ENCODE peak calls at places on chromosomes 7 and 10, in ten cellular contexts. E is T1000; L is HuH-7.5; J is activated CD4-positive, alpha-beta T cell treated with anti-CD3 and anti-CD28 coated beads, Interleukin-2, amount 10 ng/mL, durations not matched to agents 7 days and 5 days; U is stimulated activated CD8-positive, alpha-beta memory T cell treated with anti-CD3 and anti-CD28 coated beads, Interleukin-7, amount 100 ng/mL, for 4 hours; W is RKO; N is stimulated activated CD4-positive, alpha-beta T cell treated with anti-CD3 and anti-CD28 coated beads, Interleukin-4, amount 100 ng/mL, for 4 hours; G is left lung; Z is activated CD8-positive, alpha-beta memory T cell treated with anti-CD3 and anti-CD28 coated beads, Interleukin-2, amount 50 U/mL, for 48 hours; O is esophagus squamous epithelium. R is an unnamed sample.

GRCh38 chr7:24119852-24120251 is 164.1 kb upstream of the NPY start:
- DNase-seq in E (no peak), G (no peak), W (no peak), N (no peak), Z (no peak), L (no peak), O (no peak), J (no peak), U (no peak), R (no peak)

GRCh38 chr7:105830405-105831218 is 45.8 kb downstream of the ATXN7L1 start:
- DNase-seq in Z (no peak), W (peak), L (peak), G (no peak), N (no peak), O (no peak), U (no peak), J (no peak), E (peak), R (peak)

GRCh38 chr7:128150223-128150622 is 90.9 kb upstream of the LEP start:
- DNase-seq in U (no peak), E (no peak), G (no peak), J (no peak), O (no peak), L (no peak), W (no peak), N (no peak), Z (no peak), R (no peak)

GRCh38 chr10:58637372-58637771 is 124.7 kb downstream of the BICC1 start:
- DNase-seq in J (no peak), W (no peak), O (no peak), U (no peak), L (no peak), G (no peak), Z (no peak), N (no peak), E (no peak), R (no peak)

GRCh38 chr10:72303424-72304128 is 29.9 kb downstream of the DDIT4 start:
- DNase-seq in G (no peak), E (no peak), N (no peak), W (no peak), U (no peak), J (no peak), Z (peak), O (no peak), L (no peak), R (no peak)

GRCh38 chr7:81478664-81479063 is 291.2 kb downstream of the HGF start:
- DNase-seq in U (no peak), G (peak), L (no peak), J (no peak), O (no peak), N (no peak), W (no peak), Z (no peak), E (no peak), R (peak)

GRCh38 chr7:30196408-30196807 is 61.6 kb downstream of the MTURN start:
- DNase-seq in W (no peak), E (no peak), J (no peak), Z (no peak), N (no peak), G (no peak), U (no peak), O (no peak), L (no peak), R (no peak)

GRCh38 chr10:120685136-120685535 is 166.0 kb upstream of the WDR11 start:
- DNase-seq in E (no peak), W (no peak), N (no peak), O (no peak), G (no peak), U (no peak), J (no peak), Z (no peak), L (no peak), R (no peak)

GRCh38 chr7:155803418-155804376 is 8.6 kb downstream of the SHH start:
- DNase-seq in N (no peak), O (no peak), J (no peak), E (peak), Z (no peak), W (no peak), U (no peak), G (peak), L (no peak), R (peak)

GRCh38 chr10:21191512-21191911 is 294.4 kb upstream of the NEBL start:
- DNase-seq in N (no peak), G (no peak), E (no peak), J (no peak), U (no peak), L (no peak), O (no peak), W (no peak), Z (no peak), R (no peak)

GRCh38 chr7:45033261-45033930 is 33.4 kb downstream of the CCM2 start:
- DNase-seq in O (no peak), U (no peak), W (no peak), E (no peak), G (no peak), L (no peak), N (no peak), Z (no peak), J (peak), R (no peak)

GRCh38 chr10:133141963-133142350 is 18.1 kb upstream of the KNDC1 start:
- DNase-seq in Z (peak), L (no peak), N (no peak), J (no peak), U (no peak), E (no peak), O (no peak), W (no peak), G (peak), R (no peak)

GRCh38 chr7:2371329-2371728 is 16.7 kb downstream of the EIF3B start:
- DNase-seq in U (no peak), G (no peak), J (no peak), N (no peak), L (no peak), O (no peak), Z (no peak), E (no peak), W (no peak), R (no peak)

GRCh38 chr10:48527691-48528212 is 77.1 kb downstream of the ARHGAP22 start:
- DNase-seq in Z (peak), U (no peak), W (no peak), G (no peak), O (no peak), N (no peak), J (no peak), L (no peak), E (no peak), R (no peak)

GRCh38 chr7:99365318-99366141 is 9.0 kb upstream of the ARPC1B start:
- DNase-seq in Z (peak), O (no peak), W (no peak), E (no peak), L (peak), N (peak), G (no peak), J (peak), U (peak), R (peak)

GRCh38 chr10:15344876-15345285 is 26.2 kb downstream of the FAM171A1 start:
- DNase-seq in L (peak), W (no peak), N (no peak), E (no peak), J (no peak), Z (no peak), G (no peak), U (no peak), O (no peak), R (no peak)

GRCh38 chr7:102415685-102416225 is 17.6 kb upstream of the ORAI2 start:
- DNase-seq in Z (peak), O (no peak), E (no peak), U (peak), W (no peak), G (no peak), J (peak), L (no peak), N (peak), R (peak)

GRCh38 chr7:157690058-157690832 is 353.4 kb downstream of the DNAJB6 start:
- DNase-seq in W (peak), G (peak), L (no peak), Z (peak), N (no peak), E (no peak), U (no peak), J (no peak), O (no peak), R (no peak)

GRCh38 chr10:94129393-94130130 is 135.8 kb downstream of the PLCE1 start:
- DNase-seq in G (no peak), E (no peak), O (no peak), U (no peak), L (no peak), Z (no peak), N (no peak), W (no peak), J (no peak), R (no peak)

GRCh38 chr7:103499976-103500375 is 54.0 kb upstream of the SLC26A5 start:
- DNase-seq in O (no peak), Z (no peak), E (no peak), G (no peak), J (no peak), W (no peak), U (no peak), L (peak), N (no peak), R (no peak)

GRCh38 chr7:67105382-67105781 is 108.7 kb downstream of the TYW1 start:
- DNase-seq in G (no peak), N (no peak), O (no peak), E (no peak), U (no peak), Z (no peak), L (no peak), W (no peak), J (no peak), R (no peak)

GRCh38 chr10:49686651-49687050 is 7.2 kb downstream of the C10orf53 start:
- DNase-seq in J (no peak), O (no peak), N (no peak), W (no peak), G (no peak), Z (no peak), U (no peak), E (no peak), L (no peak), R (no peak)

GRCh38 chr10:30826679-30827078 is 197.1 kb upstream of the LYZL2 start:
- DNase-seq in L (no peak), E (no peak), G (no peak), N (no peak), O (no peak), W (no peak), J (no peak), U (no peak), Z (no peak), R (no peak)

GRCh38 chr7:158007697-158008257 is 579.8 kb downstream of the PTPRN2 start:
- DNase-seq in L (no peak), E (no peak), O (no peak), Z (no peak), N (no peak), G (no peak), J (no peak), W (no peak), U (no peak), R (no peak)

GRCh38 chr10:78805176-78805575 is 263.6 kb upstream of the ZMIZ1 start:
- DNase-seq in L (no peak), E (peak), W (no peak), J (no peak), O (no peak), Z (no peak), G (peak), U (no peak), N (no peak), R (peak)

GRCh38 chr7:98315318-98315993 is 34.0 kb downstream of the BRI3 start:
- DNase-seq in J (no peak), L (no peak), Z (no peak), N (no peak), O (no peak), W (no peak), E (no peak), G (no peak), U (no peak), R (peak)

GRCh38 chr10:114749014-114749413 is 72.6 kb upstream of the FHIP2A start:
- DNase-seq in N (no peak), L (no peak), E (no peak), W (no peak), G (no peak), Z (no peak), J (no peak), U (no peak), O (no peak), R (no peak)

GRCh38 chr10:50993817-50994251 is 80.5 kb upstream of the PRKG1 start:
- DNase-seq in G (peak), W (no peak), L (peak), Z (no peak), N (no peak), E (no peak), J (no peak), U (no peak), O (no peak), R (no peak)

GRCh38 chr10:27319752-27320561 is 79.4 kb upstream of the ACBD5 start:
- DNase-seq in W (no peak), J (peak), O (peak), N (peak), G (peak), U (no peak), E (peak), Z (peak), L (peak), R (peak)

GRCh38 chr10:103691267-103691666 is 164.1 kb downstream of the SH3PXD2A start:
- DNase-seq in Z (no peak), O (no peak), U (no peak), J (no peak), L (no peak), G (no peak), W (no peak), N (no peak), E (no peak), R (no peak)

GRCh38 chr7:129225206-129225930 is 538 bp downstream of the AHCYL2 start:
- DNase-seq in G (peak), N (peak), W (peak), E (no peak), J (peak), U (peak), O (no peak), L (peak), Z (peak), R (peak)

R was measured in T47D.